ENCODE peak calls at places on chromosomes 7 and 10, in four cellular contexts. W, E, B and O are unnamed samples.

GRCh38 chr10:100747061-100747825 is 1.9 kb downstream of the PAX2 start:
- DNase-seq in W (no peak), E (no peak), B (no peak), O (no peak)

GRCh38 chr7:36273836-36274235 is 115.8 kb upstream of the ANLN start:
- DNase-seq in W (no peak), E (no peak), B (no peak), O (no peak)

GRCh38 chr10:78199759-78200158 is 166.1 kb downstream of the RPS24 start:
- DNase-seq in W (no peak), E (no peak), B (no peak), O (no peak)

GRCh38 chr10:22760025-22760424 is 45.6 kb upstream of the PIP4K2A start:
- DNase-seq in W (no peak), E (peak; percentile 72), B (no peak), O (no peak)

GRCh38 chr7:90232440-90232839 is 12.5 kb upstream of the CFAP69 start:
- DNase-seq in W (no peak), E (no peak), B (no peak), O (no peak)

GRCh38 chr7:96952974-96953391 is 52.4 kb upstream of the DLX6 start:
- DNase-seq in W (no peak), E (no peak), B (no peak), O (no peak)

GRCh38 chr10:44293842-44294241 is 91.1 kb downstream of the CXCL12 start:
- DNase-seq in W (no peak), E (peak; percentile 9), B (no peak), O (no peak)

GRCh38 chr10:79090134-79090803 is 21.5 kb downstream of the ZMIZ1 start:
- DNase-seq in W (no peak), E (no peak), B (no peak), O (no peak)

GRCh38 chr7:4657640-4658417 is 24.3 kb upstream of the FOXK1 start:
- DNase-seq in W (no peak), E (no peak), B (no peak), O (no peak)

GRCh38 chr10:84173543-84173942 is at the start of gene GPR15LG:
- DNase-seq in W (no peak), E (no peak), B (no peak), O (no peak)

GRCh38 chr7:79282051-79282694 is 171.3 kb downstream of the MAGI2 start:
- DNase-seq in W (no peak), E (no peak), B (no peak), O (no peak)

GRCh38 chr7:115707236-115707635 is 323.3 kb downstream of the TFEC start:
- DNase-seq in W (no peak), E (peak; percentile 30), B (no peak), O (peak; percentile 20)

GRCh38 chr7:115704884-115705283 is 325.7 kb downstream of the TFEC start:
- DNase-seq in W (no peak), E (no peak), B (no peak), O (no peak)

GRCh38 chr7:115709664-115710063 is 320.9 kb downstream of the TFEC start:
- DNase-seq in W (no peak), E (no peak), B (no peak), O (no peak)

GRCh38 chr7:115707684-115708341 is 322.8 kb downstream of the TFEC start:
- DNase-seq in W (no peak), E (no peak), B (no peak), O (no peak)
- TF ChIP-seq CREM in W (no peak), E (no peak), B (no peak), O (no peak)

GRCh38 chr7:125833839-125834238 is 904.2 kb upstream of the POT1 start:
- DNase-seq in W (no peak), E (no peak), B (no peak), O (no peak)

GRCh38 chr7:125830743-125831142 is 901.1 kb upstream of the POT1 start:
- DNase-seq in W (no peak), E (no peak), B (no peak), O (no peak)

GRCh38 chr7:125823538-125823937 is 893.9 kb upstream of the POT1 start:
- DNase-seq in W (no peak), E (no peak), B (no peak), O (no peak)

DNA sequence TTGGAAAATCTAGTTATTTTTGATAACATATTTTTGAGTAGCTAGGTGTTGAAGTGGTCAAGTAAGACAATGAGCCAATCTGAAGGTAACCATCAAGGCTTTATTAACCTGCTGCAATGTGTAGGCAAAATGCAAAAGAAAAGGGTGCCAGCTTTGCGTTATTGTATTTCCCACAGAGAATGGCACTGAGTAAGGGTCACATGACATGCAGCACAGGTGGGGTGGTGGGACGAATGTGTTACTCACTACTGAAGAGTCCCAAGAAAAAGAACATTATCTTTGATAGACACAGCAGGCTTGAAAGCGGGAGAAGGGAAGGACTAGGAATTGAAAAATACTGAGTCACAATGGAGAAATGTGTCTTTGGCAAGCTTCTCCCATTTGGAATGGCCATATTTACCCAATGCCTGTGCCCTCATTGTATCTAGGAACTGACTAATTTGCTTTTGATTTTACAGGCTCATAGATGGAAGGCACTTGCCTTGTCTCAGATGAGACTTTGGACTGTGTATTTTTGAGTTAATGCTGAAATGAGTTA is 898.6 kb upstream of the POT1 start:
- DNase-seq in W (no peak), E (no peak), B (no peak), O (no peak)
- TF ChIP-seq CREM in W (no peak), E (no peak), B (no peak), O (no peak)

GRCh38 chr10:4806534-4806933 is 19.5 kb upstream of the AKR1E2 start:
- DNase-seq in W (no peak), E (no peak), B (no peak), O (no peak)
- TF ChIP-seq CREM in W (no peak), E (no peak), B (no peak), O (no peak)

GRCh38 chr10:117960345-117960744 is 86.4 kb downstream of the RAB11FIP2 start:
- DNase-seq in W (no peak), E (peak; percentile 19), B (no peak), O (no peak)
- TF ChIP-seq CREM in W (no peak), E (no peak), B (no peak), O (no peak)

DNA sequence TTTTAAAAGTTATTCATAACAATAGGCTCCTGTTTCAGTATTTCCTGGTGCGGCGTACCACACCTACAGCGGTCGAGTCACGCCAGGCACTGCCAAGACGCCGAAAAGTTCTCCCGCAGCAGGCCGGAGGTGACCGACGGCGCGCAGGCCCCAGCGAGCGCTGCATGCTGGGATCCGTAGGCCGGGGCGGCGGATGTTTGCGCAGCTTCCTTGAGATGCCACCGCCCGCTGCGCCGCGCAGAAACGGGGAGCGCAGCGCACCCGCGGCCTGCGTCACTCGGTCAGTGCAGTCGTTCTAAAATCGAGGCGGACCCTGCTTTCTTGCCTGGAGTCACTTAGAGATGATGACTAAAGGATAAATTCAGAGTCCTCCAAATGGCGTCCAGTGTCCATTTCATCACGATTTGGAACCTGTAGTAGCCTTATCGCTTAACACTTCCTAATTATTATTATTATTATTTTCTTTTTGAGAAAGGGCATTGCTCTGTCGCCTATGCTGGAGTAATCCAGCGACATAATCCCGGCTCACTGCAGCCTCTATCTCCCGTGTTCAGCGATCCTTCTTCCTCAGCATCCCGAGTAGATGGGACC is 1.3 kb upstream of the KIF11 start:
- DNase-seq in W (peak; percentile 57), E (peak; percentile 74), B (peak; percentile 75), O (peak; percentile 87)
- TF ChIP-seq CREM in W (peak; percentile 90), E (peak; percentile 60), B (peak; percentile 93), O (peak; percentile 48)